ENCODE peak calls at places on chromosomes 5 and 9, in four cellular contexts. Y is K562, K is HepG2, S is H1. G is an unnamed sample.

GRCh38 chr5:15695171-15695676 is 195.2 kb downstream of the FBXL7 start:
- DNase-seq in Y (no peak), K (no peak), S (no peak), G (no peak)

GRCh38 chr5:44679200-44679599 is 129.5 kb upstream of the MRPS30 start:
- DNase-seq in K (no peak), S (no peak), Y (no peak), G (no peak)

GRCh38 chr9:84315278-84315877 is 25.2 kb downstream of the SLC28A3 start:
- DNase-seq in Y (peak), S (peak), K (peak), G (peak)

GRCh38 chr5:172123269-172123692 is 64.7 kb downstream of the STK10 start:
- DNase-seq in Y (no peak), S (no peak), K (peak), G (no peak)

GRCh38 chr5:56440871-56441740 is 208.0 kb upstream of the ANKRD55 start:
- DNase-seq in Y (no peak), S (no peak), K (peak), G (no peak)

GRCh38 chr9:2616726-2617377 is 4.7 kb upstream of the VLDLR start:
- DNase-seq in S (no peak), K (no peak), Y (no peak), G (no peak)

GRCh38 chr5:172417983-172418630 is 36.2 kb downstream of the SH3PXD2B start:
- DNase-seq in K (peak), S (no peak), Y (no peak), G (no peak)

GRCh38 chr5:140591747-140592372 is 27.2 kb downstream of the SLC35A4 start:
- DNase-seq in Y (no peak), S (no peak), K (no peak), G (no peak)

GRCh38 chr5:107808671-107809137 is 138.0 kb upstream of the EFNA5 start:
- DNase-seq in K (peak), Y (no peak), S (peak), G (no peak)

GRCh38 chr9:123354806-123355508 is 1.0 kb upstream of the CRB2 start:
- DNase-seq in K (no peak), Y (no peak), S (no peak), G (no peak)

GRCh38 chr9:123353984-123354591 is 1.9 kb upstream of the CRB2 start:
- DNase-seq in Y (peak), K (peak), S (peak), G (peak)

GRCh38 chr9:123357748-123358059 is 1.7 kb downstream of the CRB2 start:
- DNase-seq in Y (no peak), S (no peak), K (no peak), G (no peak)

GRCh38 chr9:123356851-123357747 is 1.1 kb downstream of the CRB2 start:
- DNase-seq in S (no peak), K (no peak), Y (no peak), G (no peak)

DNA sequence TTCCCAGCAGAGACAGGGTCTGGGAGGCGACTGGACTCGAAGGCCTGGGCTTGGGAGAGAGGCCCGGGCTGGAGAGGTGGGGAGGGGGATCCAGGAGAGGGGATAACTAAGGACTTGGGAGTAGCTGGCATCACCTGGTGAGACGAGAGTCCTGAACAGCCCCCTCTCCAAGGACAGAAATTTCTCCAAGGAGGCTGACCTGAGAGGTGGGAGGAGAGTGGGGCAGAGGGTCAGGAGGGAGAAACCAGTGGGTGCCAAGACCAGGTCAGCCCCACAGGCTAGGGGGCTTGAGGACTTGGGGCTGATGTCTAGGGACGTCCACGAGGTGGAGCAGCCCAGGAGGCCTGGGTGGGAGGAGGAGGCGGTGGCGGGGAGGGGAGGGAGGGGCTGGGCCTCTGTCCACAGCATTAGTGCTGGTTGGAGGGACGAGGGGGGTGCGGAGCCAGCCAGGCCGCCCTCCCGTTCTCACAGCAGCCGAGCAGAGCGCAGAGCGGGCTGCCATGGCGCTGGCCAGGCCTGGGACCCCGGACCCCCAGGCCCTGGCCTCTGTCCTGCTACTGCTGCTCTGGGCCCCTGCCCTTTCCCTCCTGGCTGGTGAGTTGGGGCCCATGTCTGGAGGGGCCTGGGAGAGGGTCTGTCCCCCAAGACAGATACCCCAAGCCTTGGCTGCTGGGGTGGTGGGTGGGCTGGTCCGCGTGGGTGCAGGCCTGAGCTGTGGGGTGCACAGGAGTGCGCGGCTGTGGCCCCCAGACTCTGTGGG is at the start of gene CRB2:
- DNase-seq in Y (peak), K (peak), S (peak), G (no peak)
- TF ChIP-seq CTCF in Y (peak), K (peak), S (peak), G (no peak)

GRCh38 chr9:117424291-117424690 is 9.4 kb upstream of the ASTN2 start:
- DNase-seq in S (no peak), K (no peak), Y (no peak), G (no peak)
- TF ChIP-seq FOSL1 in S (no peak), K (no peak), Y (no peak), G (no peak)

GRCh38 chr5:6819521-6819920 is 106.3 kb downstream of the TENT4A start:
- DNase-seq in K (no peak), S (no peak), Y (no peak), G (no peak)
- TF ChIP-seq CTCF in K (peak), S (peak), Y (no peak), G (no peak)

GRCh38 chr5:67842806-67843205 is 372.8 kb upstream of the PIK3R1 start:
- DNase-seq in Y (no peak), K (no peak), S (peak), G (no peak)
- TF ChIP-seq FOSL1 in Y (no peak), K (no peak), S (no peak), G (no peak)

DNA sequence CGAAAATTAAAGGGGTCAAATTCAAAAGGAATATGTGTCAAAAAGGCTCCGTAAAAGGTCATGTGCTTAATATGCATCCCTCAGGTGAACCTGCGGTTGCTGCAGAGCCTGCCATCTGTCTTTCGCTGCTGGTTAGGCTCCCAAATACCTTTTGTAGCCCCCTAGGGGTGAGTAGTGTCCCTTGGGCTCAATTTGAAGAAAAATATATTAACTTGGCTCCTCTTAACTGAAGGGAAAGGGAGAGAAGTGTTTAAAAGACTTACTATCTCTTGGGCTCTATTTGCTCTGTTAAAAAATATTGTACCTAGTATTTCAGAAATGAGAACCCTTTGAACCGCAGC is 176.5 kb upstream of the ADAMTSL1 start:
- DNase-seq in K (peak), Y (no peak), S (peak), G (no peak)
- TF ChIP-seq CTCF in K (no peak), Y (no peak), S (peak), G (peak)

G was measured in HCT116.